ENCODE peak calls at places on chromosomes 7 and 10, in four cellular contexts. F is tibial artery, R is cardiac muscle cell, O is mammary epithelial cell. U is an unnamed sample.

GRCh38 chr10:127424594-127425264 is 124.4 kb upstream of the NPS start:
- DNase-seq in F (no peak), R (no peak), O (no peak), U (no peak)

GRCh38 chr10:36736311-36736710 is 389.1 kb upstream of the ANKRD30A start:
- DNase-seq in F (no peak), R (no peak), O (peak), U (no peak)

GRCh38 chr10:14326581-14326980 is 4.1 kb downstream of the FRMD4A start:
- DNase-seq in F (no peak), R (no peak), O (no peak), U (no peak)

GRCh38 chr10:22341190-22341935 is 3.9 kb upstream of the SPAG6 start:
- DNase-seq in F (peak), R (peak), O (no peak), U (no peak)

GRCh38 chr7:132002343-132002968 is 446.0 kb upstream of the PODXL start:
- DNase-seq in F (no peak), R (no peak), O (peak), U (no peak)

GRCh38 chr7:134126126-134126525 is 1.0 kb upstream of the LRGUK start:
- DNase-seq in F (no peak), R (no peak), O (no peak), U (no peak)

GRCh38 chr10:116753759-116754158 is 11.4 kb upstream of the HSPA12A start:
- DNase-seq in F (peak), R (no peak), O (peak), U (no peak)

GRCh38 chr10:49296826-49297225 is 2.1 kb upstream of the C10orf71 start:
- DNase-seq in F (no peak), R (no peak), O (no peak), U (no peak)

GRCh38 chr10:36026081-36026480 is 384.0 kb upstream of the FZD8 start:
- DNase-seq in F (no peak), R (no peak), O (no peak), U (no peak)

GRCh38 chr10:62082270-62082669 is 180.8 kb downstream of the ARID5B start:
- DNase-seq in F (no peak), R (no peak), O (no peak), U (no peak)

GRCh38 chr7:1055084-1055450 is 10.7 kb downstream of the GPR146 start:
- DNase-seq in F (peak), R (no peak), O (no peak), U (no peak)

GRCh38 chr7:47953822-47954221 is 5.6 kb upstream of the PKD1L1 start:
- DNase-seq in F (no peak), R (no peak), O (no peak), U (no peak)

GRCh38 chr10:132309466-132309865 is 1.7 kb upstream of the STK32C start:
- DNase-seq in F (no peak), R (no peak), O (no peak), U (no peak)

GRCh38 chr10:80945267-80945880 is 407.7 kb downstream of the SH2D4B start:
- DNase-seq in F (no peak), R (peak), O (no peak), U (no peak)

GRCh38 chr10:130914377-130914776 is 397.1 kb downstream of the TCERG1L start:
- DNase-seq in F (no peak), R (no peak), O (no peak), U (no peak)

GRCh38 chr7:30003098-30003497 is 13.5 kb upstream of the SCRN1 start:
- DNase-seq in F (no peak), R (no peak), O (no peak), U (no peak)

GRCh38 chr10:4283841-4284610 is 499.0 kb upstream of the KLF6 start:
- DNase-seq in F (peak), R (peak), O (no peak), U (peak)

DNA sequence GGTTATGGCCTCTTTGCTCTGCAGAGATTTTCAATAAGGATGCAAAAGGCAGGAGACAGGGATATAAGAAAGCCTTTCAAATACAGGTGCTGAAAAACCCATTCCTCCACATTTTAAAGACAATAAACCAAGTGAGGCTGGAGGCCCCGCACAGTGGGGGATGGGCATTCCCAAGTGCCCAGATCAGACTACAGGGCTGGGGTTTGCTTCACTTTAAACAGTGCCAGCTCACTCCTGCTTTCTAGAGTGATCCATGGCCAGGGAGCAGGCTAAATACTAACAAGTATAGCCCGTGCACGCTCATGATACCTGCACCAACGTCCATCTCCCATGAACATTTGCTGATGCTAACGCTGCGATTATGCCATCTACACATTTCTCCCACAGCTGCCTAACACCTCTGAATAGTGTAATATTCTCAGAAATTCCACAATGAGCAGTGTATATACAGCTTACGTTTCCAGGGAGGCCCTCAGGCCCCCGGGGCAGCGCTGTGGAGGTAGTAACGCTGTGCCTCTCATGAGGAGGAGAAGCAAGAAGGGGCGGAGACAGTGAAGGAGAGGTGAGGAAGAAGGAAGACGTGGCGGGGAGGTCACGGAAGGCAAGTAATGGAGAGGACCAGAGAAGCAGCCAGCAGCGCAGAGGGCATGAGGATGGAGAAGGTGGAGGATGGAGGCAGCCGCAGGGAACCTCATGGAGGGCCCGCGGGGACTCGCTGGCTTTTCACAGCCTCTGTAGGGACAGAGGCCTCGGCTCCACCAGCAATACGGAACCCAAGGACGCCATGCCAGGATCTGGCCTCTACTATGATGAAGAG is 141.7 kb downstream of the USP6NL start:
- DNase-seq in F (no peak), R (no peak), O (no peak), U (no peak)
- TF ChIP-seq CTCF in F (no peak), R (no peak), O (no peak), U (no peak)

GRCh38 chr10:73058057-73058591 is 38.5 kb downstream of the P4HA1 start:
- DNase-seq in F (no peak), R (no peak), O (no peak), U (no peak)

GRCh38 chr10:73065441-73065840 is 31.2 kb downstream of the P4HA1 start:
- DNase-seq in F (no peak), R (no peak), O (no peak), U (no peak)

GRCh38 chr10:73060173-73060572 is 36.5 kb downstream of the P4HA1 start:
- DNase-seq in F (no peak), R (no peak), O (no peak), U (no peak)

GRCh38 chr10:73061743-73062142 is 34.9 kb downstream of the P4HA1 start:
- DNase-seq in F (no peak), R (no peak), O (no peak), U (no peak)

DNA sequence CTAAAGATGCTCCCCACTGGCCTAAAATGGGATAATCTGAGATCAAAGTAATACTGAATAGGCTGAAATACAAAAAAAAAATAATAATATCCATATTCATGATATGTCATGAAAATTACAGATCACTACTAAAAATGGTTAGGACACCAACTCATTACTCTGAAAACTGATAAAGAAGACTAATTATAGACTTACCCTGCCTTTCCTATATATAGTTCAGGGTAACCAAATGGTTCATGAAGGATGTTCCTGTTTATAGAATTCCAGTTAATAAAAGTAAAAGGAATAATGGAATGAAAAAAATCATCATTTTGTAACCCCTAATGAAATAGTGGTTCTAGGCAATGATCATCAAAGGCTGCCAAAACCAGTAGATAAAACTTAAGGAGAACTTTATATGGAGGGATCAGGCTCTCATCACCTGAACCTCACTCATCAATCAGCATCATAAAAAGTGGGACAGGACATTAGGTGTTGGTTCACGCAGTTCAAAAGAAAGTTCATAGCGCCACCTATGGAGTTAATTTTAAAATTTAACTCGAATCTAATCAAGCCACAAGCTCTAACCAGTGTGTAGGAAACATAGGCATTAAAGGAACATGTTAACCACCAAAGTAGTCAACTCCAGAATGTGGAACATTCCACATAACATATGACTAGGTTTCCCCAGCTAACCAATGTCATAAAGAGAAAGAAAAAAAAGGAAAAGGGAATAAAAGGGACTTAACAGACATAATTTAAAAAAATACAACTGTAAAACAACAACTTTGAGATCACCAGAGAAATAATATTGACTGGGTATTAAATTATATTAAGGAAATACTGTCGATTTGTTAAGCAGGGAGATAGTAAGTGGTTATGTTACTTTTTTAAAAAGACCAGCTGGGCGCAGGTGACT is 35.7 kb downstream of the P4HA1 start:
- DNase-seq in F (no peak), R (peak), O (peak), U (no peak)
- TF ChIP-seq CTCF in F (peak), R (peak), O (peak), U (peak)

DNA sequence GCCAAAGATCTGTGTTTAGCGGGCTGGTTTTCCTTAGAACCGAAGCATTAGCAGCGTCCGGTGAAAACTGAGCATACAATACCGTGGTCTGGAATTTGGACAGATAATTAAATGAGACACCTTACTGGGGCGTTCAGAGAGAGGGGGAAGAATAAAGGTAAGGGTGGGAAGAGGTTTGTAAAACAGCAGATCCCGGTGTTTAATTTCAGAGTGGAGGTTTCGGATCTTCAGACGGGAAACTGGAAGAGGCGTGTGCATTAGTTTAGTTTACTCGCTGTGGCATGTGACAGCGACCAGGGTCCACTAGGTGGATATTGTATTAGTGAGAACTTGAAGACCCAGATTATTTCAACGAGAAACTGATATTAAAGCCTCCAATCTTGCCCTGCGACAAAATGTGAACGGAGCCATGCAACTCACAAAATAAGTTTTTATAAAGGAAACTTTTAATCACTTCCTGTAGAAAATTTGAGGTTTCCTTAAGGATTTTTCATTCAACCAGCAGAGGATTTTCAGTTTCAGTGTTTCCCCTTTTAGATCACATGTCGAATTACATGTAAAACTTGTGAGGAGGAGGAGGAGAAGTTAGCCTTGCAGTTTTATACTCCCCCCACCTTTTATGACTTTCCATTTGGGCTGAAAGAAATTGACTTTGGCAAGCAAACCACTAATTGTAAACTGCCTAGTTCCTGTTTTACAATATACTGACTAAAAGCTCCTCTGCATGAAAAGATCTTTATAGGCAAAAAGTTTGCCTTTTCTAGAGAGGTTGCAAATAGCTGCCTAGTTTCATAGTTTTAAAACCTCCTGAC is 2.8 kb downstream of the BAMBI start:
- DNase-seq in F (no peak), R (peak), O (peak), U (no peak)
- TF ChIP-seq CTCF in F (peak), R (peak), O (peak), U (peak)

DNA sequence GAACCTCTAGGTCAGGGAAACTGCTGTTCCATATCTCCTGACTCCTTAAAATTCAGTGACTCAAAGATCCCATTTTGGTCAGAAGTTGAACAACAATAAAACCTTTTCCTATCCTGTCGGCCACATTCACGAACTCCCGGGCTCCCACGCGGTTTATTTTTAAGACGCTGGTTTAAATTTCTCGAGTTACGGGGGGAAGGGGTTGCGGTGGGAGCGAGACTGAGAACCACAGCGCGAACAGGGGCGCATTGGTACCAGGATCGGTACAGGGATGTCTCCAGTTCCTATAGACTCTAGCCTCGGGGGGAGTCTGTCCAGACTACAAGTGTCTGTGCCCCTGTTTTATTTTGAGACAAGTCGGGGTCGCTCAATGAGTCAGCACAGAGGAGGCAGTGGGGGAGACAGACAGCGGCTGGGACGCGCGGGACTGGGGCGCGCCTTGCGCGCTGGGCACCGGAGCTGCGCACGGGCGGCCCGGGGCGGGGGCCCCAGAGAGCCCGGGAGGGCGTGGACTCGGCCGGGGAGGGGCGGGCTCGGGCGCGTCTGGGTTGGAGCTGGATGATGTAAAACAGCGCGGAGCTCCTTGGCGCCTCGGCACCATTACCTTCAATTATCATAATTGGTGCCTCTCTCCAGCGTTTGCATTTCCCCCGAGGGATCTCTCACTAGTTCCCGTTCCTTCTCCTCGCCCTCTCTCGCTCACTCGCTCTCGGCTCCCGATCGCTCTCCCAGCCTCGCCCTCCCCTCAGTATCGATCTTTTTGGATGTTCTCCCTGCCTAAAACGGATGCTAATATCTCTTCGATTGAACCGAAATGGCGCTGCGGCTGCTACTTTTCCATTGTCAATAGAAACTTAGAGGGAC is 8.7 kb upstream of the BAMBI start:
- DNase-seq in F (peak), R (peak), O (peak), U (peak)
- TF ChIP-seq CTCF in F (no peak), R (no peak), O (no peak), U (no peak)

GRCh38 chr10:72702868-72703581 is 11.1 kb downstream of the MCU start:
- DNase-seq in F (no peak), R (no peak), O (no peak), U (no peak)
- TF ChIP-seq CTCF in F (peak), R (no peak), O (no peak), U (no peak)

DNA sequence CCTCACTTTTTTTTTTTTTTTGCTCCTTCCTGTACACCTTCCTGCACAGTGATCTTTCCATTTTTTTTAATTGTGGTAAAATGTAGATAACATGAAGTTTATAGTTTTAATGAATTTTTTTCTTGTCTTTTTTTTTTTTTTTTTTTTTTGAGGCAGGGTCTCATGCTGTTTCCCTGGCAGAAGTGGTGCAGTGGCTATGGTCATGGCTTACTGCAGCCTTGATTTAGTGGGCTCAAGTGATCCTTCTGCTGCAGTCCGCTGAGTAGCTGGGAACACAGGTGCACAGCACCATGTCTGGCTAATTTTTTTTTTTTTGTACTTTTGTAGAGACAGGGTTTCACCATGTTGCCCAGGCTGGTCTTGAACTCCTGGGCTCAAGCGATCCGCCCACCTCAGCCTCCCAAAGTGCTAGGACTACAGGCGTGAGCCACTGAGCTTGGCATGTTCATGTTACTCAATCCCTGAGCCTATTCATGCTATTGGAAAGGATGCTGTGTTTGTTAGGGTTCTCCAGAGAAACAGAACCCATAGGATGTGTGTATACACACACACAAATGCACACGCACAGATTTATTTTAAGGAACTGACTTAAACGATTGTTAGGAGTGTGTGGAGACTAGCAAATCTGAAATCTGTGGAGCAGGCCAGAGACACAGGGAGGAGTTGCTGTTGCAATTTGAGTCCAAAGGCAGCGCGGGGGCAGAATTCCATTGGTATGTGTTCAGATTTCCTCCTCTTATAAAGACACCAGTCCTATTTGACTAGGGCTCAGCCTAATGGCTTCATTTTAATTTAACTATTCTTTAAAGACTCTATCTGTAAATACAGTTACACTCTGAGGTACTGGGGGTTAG is 29.1 kb downstream of the GALNT11 start:
- DNase-seq in F (no peak), R (peak), O (peak), U (no peak)
- TF ChIP-seq CTCF in F (no peak), R (peak), O (peak), U (no peak)

DNA sequence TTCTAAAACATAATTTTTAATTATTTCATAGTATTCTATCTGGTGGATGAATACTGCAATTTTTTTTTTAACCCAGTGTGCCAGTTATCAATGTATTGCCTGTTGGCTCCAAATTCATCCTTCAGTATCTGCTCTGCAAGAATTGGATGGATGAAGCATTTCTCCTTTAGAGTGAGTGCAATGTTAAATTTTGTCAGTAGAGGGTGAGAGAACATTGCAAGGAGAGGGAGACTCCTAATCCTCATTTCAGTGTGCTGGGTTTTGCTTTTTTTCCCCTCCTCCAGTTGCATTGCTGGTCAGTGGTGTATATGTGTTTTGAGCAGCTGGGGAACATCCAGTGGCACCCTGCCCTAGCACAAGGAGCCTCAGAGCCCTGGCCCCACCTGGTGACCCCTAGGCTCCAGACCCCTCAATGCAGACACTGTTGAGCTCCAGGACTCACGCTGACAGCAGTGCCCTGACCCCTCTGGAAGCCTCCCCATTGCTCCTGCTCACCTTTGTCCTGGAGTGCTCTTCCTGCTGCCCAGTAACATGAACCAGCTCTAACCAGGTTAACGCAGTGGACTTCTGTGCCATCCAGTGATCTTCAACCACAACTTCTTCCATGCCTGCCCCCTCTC is 199.4 kb downstream of the USP6NL start:
- DNase-seq in F (no peak), R (no peak), O (no peak), U (no peak)
- TF ChIP-seq CTCF in F (no peak), R (peak), O (peak), U (no peak)

DNA sequence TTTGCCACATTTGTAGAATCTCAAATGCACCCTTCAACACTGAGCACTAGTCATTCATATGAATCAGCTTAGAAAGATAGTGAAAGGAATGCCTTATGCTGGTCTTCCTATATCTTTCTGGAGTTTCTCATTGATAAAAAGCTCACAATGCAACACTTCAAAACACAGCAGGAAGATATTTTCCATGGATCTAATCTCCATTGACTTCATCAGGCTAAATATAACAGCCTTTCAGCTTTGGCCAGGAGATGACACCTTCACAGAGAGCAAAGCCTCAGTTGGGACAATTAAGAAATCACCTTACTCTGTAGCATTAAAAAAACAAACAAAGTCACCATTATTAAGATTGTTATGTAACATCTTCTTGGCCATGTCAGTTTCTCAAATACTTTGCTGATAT is 6.7 kb downstream of the NRP1 start:
- DNase-seq in F (no peak), R (peak), O (no peak), U (no peak)
- TF ChIP-seq CTCF in F (no peak), R (peak), O (peak), U (no peak)